ENCODE peak calls at places on chromosomes 7 and 10, in four cellular contexts. One of them, this sample, is unnamed.
A peak's percentile ranks its signal among the peaks of the same experiment; 100 is the strongest.

GRCh38 chr10:100554902-100555301 is 19.2 kb downstream of the HIF1AN start:
- DNase-seq in NCI-H1092 treated with DMSO at 0.1 percent for 48 hours: no peak
- DNase-seq in HCT116: no peak
- DNase-seq in H54: no peak
- DNase-seq in this sample: no peak

GRCh38 chr7:123724725-123725381 is 23.9 kb downstream of the WASL start:
- DNase-seq in NCI-H1092 treated with DMSO at 0.1 percent for 48 hours: no peak
- DNase-seq in HCT116: no peak
- DNase-seq in H54: no peak
- DNase-seq in this sample: no peak

GRCh38 chr10:18610517-18610916 is 40.9 kb downstream of the NSUN6 start:
- DNase-seq in NCI-H1092 treated with DMSO at 0.1 percent for 48 hours: no peak
- DNase-seq in HCT116: peak; percentile 72
- DNase-seq in H54: peak; percentile 61
- DNase-seq in this sample: no peak

GRCh38 chr7:75969182-75969581 is 25.2 kb downstream of the TMEM120A start:
- DNase-seq in NCI-H1092 treated with DMSO at 0.1 percent for 48 hours: no peak
- DNase-seq in HCT116: no peak
- DNase-seq in H54: no peak
- DNase-seq in this sample: peak; percentile 45

GRCh38 chr10:86289577-86289868 is 77.1 kb downstream of the GRID1 start:
- DNase-seq in NCI-H1092 treated with DMSO at 0.1 percent for 48 hours: no peak
- DNase-seq in HCT116: no peak
- DNase-seq in H54: no peak
- DNase-seq in this sample: no peak

GRCh38 chr10:123512881-123513822 is 153.0 kb upstream of the GPR26 start:
- DNase-seq in NCI-H1092 treated with DMSO at 0.1 percent for 48 hours: no peak
- DNase-seq in HCT116: no peak
- DNase-seq in H54: no peak
- DNase-seq in this sample: peak; percentile 6

GRCh38 chr7:44378744-44379143 is 53.4 kb upstream of the CAMK2B start:
- DNase-seq in NCI-H1092 treated with DMSO at 0.1 percent for 48 hours: no peak
- DNase-seq in HCT116: no peak
- DNase-seq in H54: peak; percentile 84
- DNase-seq in this sample: peak; percentile 56

GRCh38 chr10:77637986-77638765 is 568 bp upstream of the KCNMA1 start:
- DNase-seq in NCI-H1092 treated with DMSO at 0.1 percent for 48 hours: peak; percentile 40
- DNase-seq in HCT116: no peak
- DNase-seq in H54: peak; percentile 77
- DNase-seq in this sample: no peak

GRCh38 chr10:99422697-99423096 is 7.7 kb downstream of the GOT1 start:
- DNase-seq in NCI-H1092 treated with DMSO at 0.1 percent for 48 hours: no peak
- DNase-seq in HCT116: no peak
- DNase-seq in H54: no peak
- DNase-seq in this sample: no peak

GRCh38 chr10:129887986-129888783 is 75.9 kb downstream of the EBF3 start:
- DNase-seq in NCI-H1092 treated with DMSO at 0.1 percent for 48 hours: no peak
- DNase-seq in HCT116: no peak
- DNase-seq in H54: no peak
- DNase-seq in this sample: peak; percentile 89

GRCh38 chr7:105589221-105590077 is 8.2 kb upstream of the EFCAB10 start:
- DNase-seq in NCI-H1092 treated with DMSO at 0.1 percent for 48 hours: peak; percentile 78
- DNase-seq in HCT116: peak; percentile 55
- DNase-seq in H54: peak; percentile 79
- DNase-seq in this sample: peak; percentile 87

GRCh38 chr7:133053321-133053891 is 28.5 kb downstream of the CHCHD3 start:
- DNase-seq in NCI-H1092 treated with DMSO at 0.1 percent for 48 hours: no peak
- DNase-seq in HCT116: no peak
- DNase-seq in H54: peak; percentile 39
- DNase-seq in this sample: peak; percentile 99

GRCh38 chr10:112209534-112210200 is 26.1 kb upstream of the GPAM start:
- DNase-seq in NCI-H1092 treated with DMSO at 0.1 percent for 48 hours: no peak
- DNase-seq in HCT116: no peak
- DNase-seq in H54: no peak
- DNase-seq in this sample: no peak

GRCh38 chr10:74075906-74076305 is 74.7 kb downstream of the AP3M1 start:
- DNase-seq in NCI-H1092 treated with DMSO at 0.1 percent for 48 hours: no peak
- DNase-seq in HCT116: no peak
- DNase-seq in H54: no peak
- DNase-seq in this sample: no peak

GRCh38 chr7:129282865-129283264 is 58.0 kb downstream of the AHCYL2 start:
- DNase-seq in NCI-H1092 treated with DMSO at 0.1 percent for 48 hours: no peak
- DNase-seq in HCT116: no peak
- DNase-seq in H54: no peak
- DNase-seq in this sample: no peak

GRCh38 chr7:50448823-50449222 is 1.3 kb downstream of the FIGNL1 start:
- DNase-seq in NCI-H1092 treated with DMSO at 0.1 percent for 48 hours: no peak
- DNase-seq in HCT116: no peak
- DNase-seq in H54: no peak
- DNase-seq in this sample: no peak

GRCh38 chr10:34188221-34188620 is 626.9 kb downstream of the PARD3 start:
- DNase-seq in NCI-H1092 treated with DMSO at 0.1 percent for 48 hours: no peak
- DNase-seq in HCT116: no peak
- DNase-seq in H54: no peak
- DNase-seq in this sample: no peak

GRCh38 chr10:120833222-120833928 is 17.8 kb upstream of the WDR11 start:
- DNase-seq in NCI-H1092 treated with DMSO at 0.1 percent for 48 hours: no peak
- DNase-seq in HCT116: no peak
- DNase-seq in H54: no peak
- DNase-seq in this sample: no peak